ENCODE peak calls at places on chromosomes 2 and 18, in seven cellular contexts. D is MM.1S; U is A549; X is A673; F is CD8-positive, alpha-beta T cell; W is AG04449; E is OCI-LY7. G is an unnamed sample.

GRCh38 chr18:63098014-63098981 is 221.3 kb downstream of the BCL2 start:
- DNase-seq in D (peak), U (no peak), X (no peak), F (peak), W (no peak), E (peak), G (no peak)

GRCh38 chr2:97993926-97994325 is 1.8 kb downstream of the TMEM131 start:
- DNase-seq in D (no peak), U (no peak), X (no peak), F (no peak), W (no peak), E (no peak), G (no peak)

GRCh38 chr2:12045864-12046291 is 299.4 kb downstream of the LPIN1 start:
- DNase-seq in D (peak), U (no peak), X (no peak), F (no peak), W (no peak), E (peak), G (no peak)

GRCh38 chr2:123696799-123697410 is 328.2 kb upstream of the CNTNAP5 start:
- DNase-seq in D (no peak), U (no peak), X (no peak), F (no peak), W (no peak), E (no peak), G (no peak)

GRCh38 chr2:153478289-153479261 is at the start of gene RPRM:
- DNase-seq in D (no peak), U (peak), X (peak), F (peak), W (no peak), E (no peak), G (peak)

GRCh38 chr2:16727256-16727655 is 61.6 kb upstream of the CYRIA start:
- DNase-seq in D (no peak), U (no peak), X (peak), F (no peak), W (no peak), E (no peak), G (no peak)

GRCh38 chr2:128155970-128156369 is 65.0 kb downstream of the UGGT1 start:
- DNase-seq in D (no peak), U (no peak), X (peak), F (no peak), W (no peak), E (no peak), G (no peak)

GRCh38 chr2:203743441-203743932 is 37.0 kb downstream of the CD28 start:
- DNase-seq in D (no peak), U (no peak), X (no peak), F (no peak), W (no peak), E (no peak), G (no peak)

GRCh38 chr2:28228419-28228995 is 164.2 kb upstream of the FOSL2 start:
- DNase-seq in D (no peak), U (no peak), X (no peak), F (no peak), W (no peak), E (no peak), G (no peak)

GRCh38 chr2:72562451-72563153 is 263.2 kb downstream of the EXOC6B start:
- DNase-seq in D (no peak), U (no peak), X (peak), F (no peak), W (no peak), E (no peak), G (no peak)

GRCh38 chr2:237291138-237291792 is 122.7 kb downstream of the COL6A3 start:
- DNase-seq in D (no peak), U (peak), X (peak), F (no peak), W (peak), E (no peak), G (peak)

GRCh38 chr2:144516417-144516980 is 3.4 kb downstream of the ZEB2 start:
- DNase-seq in D (no peak), U (peak), X (peak), F (no peak), W (no peak), E (peak), G (no peak)

GRCh38 chr2:191245869-191246531 is 796 bp downstream of the MYO1B start:
- DNase-seq in D (no peak), U (peak), X (peak), F (peak), W (no peak), E (no peak), G (no peak)

DNA sequence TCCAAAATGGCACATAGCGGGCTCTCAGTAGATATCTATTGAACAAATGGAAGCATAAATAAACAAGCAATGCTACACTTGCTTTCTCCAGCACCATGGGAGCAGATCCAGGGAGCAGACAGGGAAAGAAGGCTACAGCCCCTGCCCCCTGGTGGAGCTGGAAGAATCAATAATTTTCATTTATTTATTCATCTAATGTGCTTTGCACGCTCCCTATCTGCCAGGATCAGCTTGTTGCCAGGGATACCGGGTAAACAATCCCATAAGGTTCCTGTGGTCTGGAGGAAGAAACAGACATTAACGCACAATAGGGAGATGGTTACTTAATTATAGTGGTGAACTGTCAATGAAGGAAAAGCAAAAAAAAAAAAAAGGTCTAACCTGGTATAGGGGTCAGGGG is 40.1 kb upstream of the CLASP1 start:
- DNase-seq in D (no peak), U (peak), X (peak), F (no peak), W (no peak), E (no peak), G (no peak)
- TF ChIP-seq CTCF in D (no peak), U (peak), X (peak), F (no peak), W (peak), E (peak), G (peak)

DNA sequence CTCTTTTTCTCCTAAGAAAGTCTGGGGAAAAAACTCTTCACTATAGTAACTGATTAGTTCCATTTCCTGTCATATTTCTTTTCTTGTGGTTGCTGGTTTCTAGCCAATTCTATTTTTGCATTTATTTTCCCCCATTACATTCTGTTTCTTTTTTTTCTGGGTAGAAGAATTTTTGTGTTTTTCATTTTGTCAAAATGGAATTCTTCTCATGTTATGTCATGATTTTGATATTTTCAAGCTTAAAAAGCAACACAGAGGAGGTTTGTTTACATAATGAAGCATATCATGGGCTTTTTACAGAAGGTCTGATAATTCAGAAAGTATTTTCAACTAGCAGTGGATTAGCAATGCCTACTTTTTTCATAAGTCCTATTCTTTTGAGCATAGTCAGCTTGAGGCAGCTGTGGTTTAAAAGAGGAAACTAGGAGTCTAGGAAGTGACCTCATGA is 102.0 kb downstream of the MAP2 start:
- DNase-seq in D (peak), U (no peak), X (peak), F (no peak), W (peak), E (no peak), G (peak)
- H3K4me3 ChIP-seq in D (peak), U (no peak), X (peak), F (no peak), W (no peak), E (no peak), G (no peak)

GRCh38 chr2:58604096-58604495 is 363.0 kb upstream of the FANCL start:
- DNase-seq in D (no peak), U (no peak), X (no peak), F (no peak), W (no peak), E (no peak), G (no peak)
- TF ChIP-seq CTCF in D (no peak), U (no peak), X (no peak), F (no peak), W (no peak), E (no peak), G (no peak)

DNA sequence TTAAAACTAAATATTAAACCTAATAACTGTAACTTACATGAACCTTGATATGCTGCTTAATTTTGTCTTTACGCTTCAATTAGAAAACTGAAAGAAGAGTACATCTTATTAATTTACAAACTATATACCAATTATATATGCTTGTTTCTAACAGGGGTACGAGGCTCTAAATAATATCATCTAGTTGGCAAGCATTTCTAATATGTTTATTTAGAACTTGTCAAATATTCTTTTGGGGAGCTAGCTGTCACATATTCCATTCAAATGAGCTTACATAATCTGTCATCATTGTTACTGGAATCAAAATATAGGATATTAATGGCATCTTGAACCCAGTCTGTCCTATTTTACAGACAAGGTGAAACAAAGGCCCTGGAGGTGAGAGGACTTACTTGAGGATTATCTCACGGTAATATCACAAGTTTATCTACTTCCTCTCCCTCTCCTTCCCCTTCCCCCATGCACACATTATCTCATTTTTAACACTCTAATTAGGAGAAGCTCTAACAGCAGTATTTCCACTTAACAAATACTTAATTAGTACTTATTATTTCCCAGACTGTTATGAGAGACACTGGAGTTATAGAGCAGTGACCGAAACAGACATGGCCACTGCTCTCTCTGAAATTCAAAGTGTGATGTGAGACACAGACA is 3.5 kb downstream of the PRKD3 start:
- DNase-seq in D (peak), U (no peak), X (no peak), F (no peak), W (no peak), E (no peak), G (no peak)
- H3K4me3 ChIP-seq in D (peak), U (no peak), X (no peak), F (no peak), W (no peak), E (peak), G (no peak)

GRCh38 chr18:51028201-51028805 is 1.7 kb upstream of the SMAD4 start:
- DNase-seq in D (no peak), U (no peak), X (peak), F (no peak), W (no peak), E (peak), G (no peak)
- TF ChIP-seq CTCF in D (peak), U (no peak), X (peak), F (no peak), W (no peak), E (peak), G (no peak)

GRCh38 chr2:73718851-73719621 is 18.1 kb downstream of the TPRKB start:
- DNase-seq in D (no peak), U (no peak), X (no peak), F (no peak), W (no peak), E (no peak), G (no peak)
- H3K4me3 ChIP-seq in D (no peak), U (no peak), X (no peak), F (no peak), W (no peak), E (no peak), G (no peak)